ENCODE peak calls at places on chromosomes 6 and 20, in ten cellular contexts. One of them, this sample, is unnamed. For H3K9me3, the result is how much of the 10 kb centered on the place peaks cover.

GRCh38 chr6:6851059-6851658 is 256.6 kb upstream of the RREB1 start:
- DNase-seq in AG04450: peak
- DNase-seq in lung: peak
- DNase-seq in CD4-positive, alpha-beta T cell: no peak
- DNase-seq in aorta: peak
- DNase-seq in cardiac muscle cell: no peak
- DNase-seq in uterus: no peak
- DNase-seq in CD4-positive, alpha-beta memory T cell: no peak
- DNase-seq in HAP-1: no peak
- DNase-seq in left ventricle myocardium inferior: peak
- DNase-seq in this sample: no peak

GRCh38 chr20:53149184-53149651 is 177.1 kb downstream of the TSHZ2 start:
- DNase-seq in AG04450: no peak
- DNase-seq in lung: no peak
- DNase-seq in CD4-positive, alpha-beta T cell: no peak
- DNase-seq in aorta: no peak
- DNase-seq in cardiac muscle cell: peak
- DNase-seq in uterus: no peak
- DNase-seq in CD4-positive, alpha-beta memory T cell: no peak
- DNase-seq in HAP-1: no peak
- DNase-seq in left ventricle myocardium inferior: no peak
- DNase-seq in this sample: no peak

GRCh38 chr6:85458184-85458583 is 8.3 kb downstream of the NT5E start:
- DNase-seq in AG04450: no peak
- DNase-seq in lung: no peak
- DNase-seq in CD4-positive, alpha-beta T cell: no peak
- DNase-seq in aorta: no peak
- DNase-seq in cardiac muscle cell: no peak
- DNase-seq in uterus: no peak
- DNase-seq in CD4-positive, alpha-beta memory T cell: no peak
- DNase-seq in HAP-1: no peak
- DNase-seq in left ventricle myocardium inferior: no peak
- DNase-seq in this sample: no peak

GRCh38 chr6:114304304-114304887 is 38.4 kb downstream of the HS3ST5 start:
- DNase-seq in AG04450: peak
- DNase-seq in lung: no peak
- DNase-seq in CD4-positive, alpha-beta T cell: no peak
- DNase-seq in aorta: no peak
- DNase-seq in cardiac muscle cell: peak
- DNase-seq in uterus: no peak
- DNase-seq in CD4-positive, alpha-beta memory T cell: peak
- DNase-seq in HAP-1: no peak
- DNase-seq in left ventricle myocardium inferior: no peak
- DNase-seq in this sample: peak

GRCh38 chr6:130602151-130602770 is 224.9 kb upstream of the SMLR1 start:
- DNase-seq in AG04450: peak
- DNase-seq in lung: no peak
- DNase-seq in CD4-positive, alpha-beta T cell: no peak
- DNase-seq in aorta: no peak
- DNase-seq in cardiac muscle cell: no peak
- DNase-seq in uterus: peak
- DNase-seq in CD4-positive, alpha-beta memory T cell: peak
- DNase-seq in HAP-1: no peak
- DNase-seq in left ventricle myocardium inferior: no peak
- DNase-seq in this sample: no peak

GRCh38 chr20:63641792-63642517 is 11.3 kb downstream of the STMN3 start:
- DNase-seq in AG04450: no peak
- DNase-seq in lung: peak
- DNase-seq in CD4-positive, alpha-beta T cell: peak
- DNase-seq in aorta: peak
- DNase-seq in cardiac muscle cell: peak
- DNase-seq in uterus: peak
- DNase-seq in CD4-positive, alpha-beta memory T cell: peak
- DNase-seq in HAP-1: peak
- DNase-seq in left ventricle myocardium inferior: peak
- DNase-seq in this sample: no peak

GRCh38 chr6:21479140-21479539 is 114.4 kb upstream of the SOX4 start:
- DNase-seq in AG04450: no peak
- DNase-seq in lung: no peak
- DNase-seq in CD4-positive, alpha-beta T cell: no peak
- DNase-seq in aorta: no peak
- DNase-seq in cardiac muscle cell: no peak
- DNase-seq in uterus: no peak
- DNase-seq in CD4-positive, alpha-beta memory T cell: no peak
- DNase-seq in HAP-1: no peak
- DNase-seq in left ventricle myocardium inferior: no peak
- DNase-seq in this sample: no peak

GRCh38 chr6:142925575-142926110 is 19.3 kb downstream of the HIVEP2 start:
- DNase-seq in AG04450: no peak
- DNase-seq in lung: no peak
- DNase-seq in CD4-positive, alpha-beta T cell: no peak
- DNase-seq in aorta: no peak
- DNase-seq in cardiac muscle cell: no peak
- DNase-seq in uterus: no peak
- DNase-seq in CD4-positive, alpha-beta memory T cell: no peak
- DNase-seq in HAP-1: no peak
- DNase-seq in left ventricle myocardium inferior: no peak
- DNase-seq in this sample: no peak

GRCh38 chr20:48621256-48622078 is 206.3 kb downstream of the PREX1 start:
- DNase-seq in AG04450: no peak
- DNase-seq in lung: no peak
- DNase-seq in CD4-positive, alpha-beta T cell: no peak
- DNase-seq in aorta: peak
- DNase-seq in cardiac muscle cell: no peak
- DNase-seq in uterus: no peak
- DNase-seq in CD4-positive, alpha-beta memory T cell: no peak
- DNase-seq in HAP-1: no peak
- DNase-seq in left ventricle myocardium inferior: no peak
- DNase-seq in this sample: no peak

GRCh38 chr6:68141190-68141589 is 493.9 kb upstream of the ADGRB3 start:
- DNase-seq in AG04450: no peak
- DNase-seq in lung: no peak
- DNase-seq in CD4-positive, alpha-beta T cell: no peak
- DNase-seq in aorta: no peak
- DNase-seq in cardiac muscle cell: no peak
- DNase-seq in uterus: no peak
- DNase-seq in CD4-positive, alpha-beta memory T cell: no peak
- DNase-seq in HAP-1: no peak
- DNase-seq in left ventricle myocardium inferior: no peak
- DNase-seq in this sample: no peak
- H3K9me3 ChIP-seq in AG04450: under half
- H3K9me3 ChIP-seq in lung: under half
- H3K9me3 ChIP-seq in CD4-positive, alpha-beta T cell: under half
- H3K9me3 ChIP-seq in aorta: under half
- H3K9me3 ChIP-seq in cardiac muscle cell: under half
- H3K9me3 ChIP-seq in uterus: under half
- H3K9me3 ChIP-seq in CD4-positive, alpha-beta memory T cell: under half
- H3K9me3 ChIP-seq in HAP-1: under half
- H3K9me3 ChIP-seq in left ventricle myocardium inferior: under half
- H3K9me3 ChIP-seq in this sample: under half

DNA sequence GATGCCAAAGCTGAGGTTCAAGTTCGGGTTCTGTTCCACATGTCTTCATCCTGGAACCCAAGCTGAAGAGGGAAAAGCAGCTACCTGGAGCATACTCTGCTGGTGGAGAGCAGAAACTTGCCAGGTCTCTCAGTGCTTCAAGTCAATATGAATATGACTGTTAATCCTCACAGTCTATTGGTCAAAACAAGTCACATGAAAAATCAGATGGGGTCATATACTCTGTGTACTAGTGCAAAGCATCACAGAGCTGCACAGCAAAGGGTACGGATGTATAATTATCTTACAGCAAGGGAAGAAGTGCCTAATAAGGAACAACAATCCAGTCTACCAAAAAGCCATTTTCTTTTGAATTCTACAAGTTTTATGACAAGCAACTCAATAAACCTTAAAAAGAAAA is 11.6 kb downstream of the NCOA7 start:
- DNase-seq in AG04450: no peak
- DNase-seq in lung: no peak
- DNase-seq in CD4-positive, alpha-beta T cell: no peak
- DNase-seq in aorta: no peak
- DNase-seq in cardiac muscle cell: no peak
- DNase-seq in uterus: no peak
- DNase-seq in CD4-positive, alpha-beta memory T cell: no peak
- DNase-seq in HAP-1: no peak
- DNase-seq in left ventricle myocardium inferior: no peak
- DNase-seq in this sample: no peak
- H3K9me3 ChIP-seq in AG04450: under half
- H3K9me3 ChIP-seq in lung: under half
- H3K9me3 ChIP-seq in CD4-positive, alpha-beta T cell: under half
- H3K9me3 ChIP-seq in aorta: under half
- H3K9me3 ChIP-seq in cardiac muscle cell: under half
- H3K9me3 ChIP-seq in uterus: under half
- H3K9me3 ChIP-seq in CD4-positive, alpha-beta memory T cell: under half
- H3K9me3 ChIP-seq in HAP-1: under half
- H3K9me3 ChIP-seq in left ventricle myocardium inferior: under half
- H3K9me3 ChIP-seq in this sample: under half

GRCh38 chr20:58536289-58536688 is 21.1 kb upstream of the APCDD1L start:
- DNase-seq in AG04450: no peak
- DNase-seq in lung: no peak
- DNase-seq in CD4-positive, alpha-beta T cell: no peak
- DNase-seq in aorta: no peak
- DNase-seq in cardiac muscle cell: no peak
- DNase-seq in uterus: no peak
- DNase-seq in CD4-positive, alpha-beta memory T cell: no peak
- DNase-seq in HAP-1: no peak
- DNase-seq in left ventricle myocardium inferior: no peak
- DNase-seq in this sample: no peak

GRCh38 chr20:58531063-58531462 is 15.9 kb upstream of the APCDD1L start:
- DNase-seq in AG04450: no peak
- DNase-seq in lung: no peak
- DNase-seq in CD4-positive, alpha-beta T cell: no peak
- DNase-seq in aorta: no peak
- DNase-seq in cardiac muscle cell: no peak
- DNase-seq in uterus: no peak
- DNase-seq in CD4-positive, alpha-beta memory T cell: no peak
- DNase-seq in HAP-1: no peak
- DNase-seq in left ventricle myocardium inferior: no peak
- DNase-seq in this sample: no peak

GRCh38 chr20:58528412-58528811 is 13.2 kb upstream of the APCDD1L start:
- DNase-seq in AG04450: no peak
- DNase-seq in lung: no peak
- DNase-seq in CD4-positive, alpha-beta T cell: no peak
- DNase-seq in aorta: no peak
- DNase-seq in cardiac muscle cell: no peak
- DNase-seq in uterus: no peak
- DNase-seq in CD4-positive, alpha-beta memory T cell: no peak
- DNase-seq in HAP-1: no peak
- DNase-seq in left ventricle myocardium inferior: no peak
- DNase-seq in this sample: no peak

GRCh38 chr20:58526411-58526810 is 11.2 kb upstream of the APCDD1L start:
- DNase-seq in AG04450: no peak
- DNase-seq in lung: no peak
- DNase-seq in CD4-positive, alpha-beta T cell: no peak
- DNase-seq in aorta: no peak
- DNase-seq in cardiac muscle cell: no peak
- DNase-seq in uterus: no peak
- DNase-seq in CD4-positive, alpha-beta memory T cell: no peak
- DNase-seq in HAP-1: no peak
- DNase-seq in left ventricle myocardium inferior: no peak
- DNase-seq in this sample: no peak

DNA sequence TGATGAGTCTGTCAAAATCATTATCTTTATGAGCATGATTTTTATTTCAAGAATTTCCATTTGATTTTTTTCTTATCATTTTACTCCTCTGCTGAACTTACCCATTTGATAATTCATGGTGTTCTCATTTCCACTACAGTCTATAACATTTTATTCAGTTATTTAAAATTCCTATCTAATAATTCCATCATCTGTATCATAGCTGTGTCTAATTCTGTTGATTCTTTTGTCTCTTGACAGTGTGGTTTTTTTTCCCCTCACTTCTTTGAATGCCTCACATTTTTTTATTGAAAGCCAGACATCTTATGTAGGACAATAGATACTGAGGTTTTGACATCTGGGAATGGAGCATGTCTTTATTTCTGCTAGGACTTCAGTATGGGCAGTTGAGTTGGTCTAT is 16.5 kb upstream of the APCDD1L start:
- DNase-seq in AG04450: no peak
- DNase-seq in lung: no peak
- DNase-seq in CD4-positive, alpha-beta T cell: no peak
- DNase-seq in aorta: no peak
- DNase-seq in cardiac muscle cell: no peak
- DNase-seq in uterus: no peak
- DNase-seq in CD4-positive, alpha-beta memory T cell: no peak
- DNase-seq in HAP-1: no peak
- DNase-seq in left ventricle myocardium inferior: no peak
- DNase-seq in this sample: no peak
- H3K9me3 ChIP-seq in AG04450: under half
- H3K9me3 ChIP-seq in lung: under half
- H3K9me3 ChIP-seq in CD4-positive, alpha-beta T cell: under half
- H3K9me3 ChIP-seq in aorta: under half
- H3K9me3 ChIP-seq in cardiac muscle cell: under half
- H3K9me3 ChIP-seq in uterus: under half
- H3K9me3 ChIP-seq in CD4-positive, alpha-beta memory T cell: under half
- H3K9me3 ChIP-seq in HAP-1: under half
- H3K9me3 ChIP-seq in left ventricle myocardium inferior: half or more
- H3K9me3 ChIP-seq in this sample: under half

GRCh38 chr6:55492259-55492658 is 86.7 kb downstream of the HMGCLL1 start:
- DNase-seq in AG04450: no peak
- DNase-seq in lung: no peak
- DNase-seq in CD4-positive, alpha-beta T cell: no peak
- DNase-seq in aorta: no peak
- DNase-seq in cardiac muscle cell: no peak
- DNase-seq in uterus: no peak
- DNase-seq in CD4-positive, alpha-beta memory T cell: no peak
- DNase-seq in HAP-1: no peak
- DNase-seq in left ventricle myocardium inferior: no peak
- DNase-seq in this sample: no peak

GRCh38 chr6:55496201-55496600 is 82.8 kb downstream of the HMGCLL1 start:
- DNase-seq in AG04450: no peak
- DNase-seq in lung: no peak
- DNase-seq in CD4-positive, alpha-beta T cell: no peak
- DNase-seq in aorta: no peak
- DNase-seq in cardiac muscle cell: no peak
- DNase-seq in uterus: no peak
- DNase-seq in CD4-positive, alpha-beta memory T cell: no peak
- DNase-seq in HAP-1: no peak
- DNase-seq in left ventricle myocardium inferior: no peak
- DNase-seq in this sample: no peak

GRCh38 chr6:55495277-55495676 is 83.7 kb downstream of the HMGCLL1 start:
- DNase-seq in AG04450: no peak
- DNase-seq in lung: no peak
- DNase-seq in CD4-positive, alpha-beta T cell: no peak
- DNase-seq in aorta: no peak
- DNase-seq in cardiac muscle cell: no peak
- DNase-seq in uterus: no peak
- DNase-seq in CD4-positive, alpha-beta memory T cell: no peak
- DNase-seq in HAP-1: no peak
- DNase-seq in left ventricle myocardium inferior: no peak
- DNase-seq in this sample: no peak

DNA sequence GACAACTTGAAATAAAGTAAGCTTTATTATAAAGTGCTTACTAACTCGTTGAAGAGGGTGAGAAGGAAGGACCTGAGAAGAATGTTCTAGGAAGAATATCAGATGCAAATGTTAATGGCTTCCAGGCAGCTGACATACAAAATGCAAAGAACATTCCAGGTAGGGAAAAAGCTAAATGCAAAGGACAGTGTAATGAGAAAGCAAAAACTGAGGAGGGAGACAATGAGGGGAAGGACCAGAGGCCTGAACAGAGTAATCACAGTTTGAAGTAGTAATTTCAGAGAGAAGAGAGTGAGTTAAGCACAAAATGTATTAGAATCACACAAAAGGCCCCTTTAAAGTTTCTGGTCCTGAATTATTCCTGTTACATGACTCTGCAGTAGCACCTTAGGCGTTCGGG is 81.3 kb downstream of the HMGCLL1 start:
- DNase-seq in AG04450: no peak
- DNase-seq in lung: no peak
- DNase-seq in CD4-positive, alpha-beta T cell: no peak
- DNase-seq in aorta: no peak
- DNase-seq in cardiac muscle cell: no peak
- DNase-seq in uterus: no peak
- DNase-seq in CD4-positive, alpha-beta memory T cell: no peak
- DNase-seq in HAP-1: no peak
- DNase-seq in left ventricle myocardium inferior: no peak
- DNase-seq in this sample: no peak
- H3K9me3 ChIP-seq in AG04450: under half
- H3K9me3 ChIP-seq in lung: under half
- H3K9me3 ChIP-seq in CD4-positive, alpha-beta T cell: under half
- H3K9me3 ChIP-seq in aorta: under half
- H3K9me3 ChIP-seq in cardiac muscle cell: under half
- H3K9me3 ChIP-seq in uterus: under half
- H3K9me3 ChIP-seq in CD4-positive, alpha-beta memory T cell: under half
- H3K9me3 ChIP-seq in HAP-1: under half
- H3K9me3 ChIP-seq in left ventricle myocardium inferior: under half
- H3K9me3 ChIP-seq in this sample: under half

This sample was measured in SK-N-MC.